ENCODE peak calls at places on chromosomes 2 and 18, in six cellular contexts. H is H1, B is K562, J is prostate gland, D is sigmoid colon, A is HepG2. G is an unnamed sample.
A peak's percentile ranks its signal among the peaks of the same experiment; 100 is the strongest.

GRCh38 chr2:207474871-207475485 is 54.8 kb upstream of the CREB1 start:
- DNase-seq in H (no peak), B (peak; percentile 53), J (peak; percentile 34), D (no peak), A (peak; percentile 47), G (no peak)

GRCh38 chr2:7427293-7428060 is 510.3 kb downstream of the RNF144A start:
- DNase-seq in H (no peak), B (peak; percentile 54), J (no peak), D (no peak), A (peak; percentile 53), G (no peak)

GRCh38 chr2:12797815-12798214 is 81.1 kb downstream of the TRIB2 start:
- DNase-seq in H (no peak), B (no peak), J (no peak), D (no peak), A (no peak), G (no peak)

GRCh38 chr2:96175951-96176350 is 30.7 kb upstream of the DUSP2 start:
- DNase-seq in H (no peak), B (no peak), J (no peak), D (no peak), A (no peak), G (no peak)

GRCh38 chr2:31125918-31126695 is 12.1 kb downstream of the GALNT14 start:
- DNase-seq in H (no peak), B (no peak), J (no peak), D (no peak), A (no peak), G (no peak)

GRCh38 chr2:20656561-20656960 is 5.7 kb upstream of the HS1BP3 start:
- DNase-seq in H (no peak), B (no peak), J (no peak), D (no peak), A (no peak), G (no peak)

GRCh38 chr2:217330647-217331046 is 470.8 kb upstream of the TNP1 start:
- DNase-seq in H (no peak), B (no peak), J (no peak), D (no peak), A (no peak), G (no peak)

GRCh38 chr2:127153691-127154158 is 46.8 kb upstream of the BIN1 start:
- DNase-seq in H (no peak), B (no peak), J (no peak), D (peak; percentile 70), A (no peak), G (no peak)

GRCh38 chr2:64905338-64906024 is 83.7 kb upstream of the SLC1A4 start:
- DNase-seq in H (no peak), B (no peak), J (peak; percentile 14), D (no peak), A (no peak), G (peak; percentile 51)

GRCh38 chr2:63048367-63049171 is 2.1 kb upstream of the OTX1 start:
- DNase-seq in H (peak; percentile 81), B (no peak), J (no peak), D (no peak), A (no peak), G (no peak)

GRCh38 chr2:120218181-120218580 is 5.0 kb downstream of the TMEM185B start:
- DNase-seq in H (no peak), B (no peak), J (no peak), D (no peak), A (no peak), G (peak; percentile 24)
- H3K9me3 ChIP-seq in H (peaks cover 7% of the 10 kb centered on the region), B (peaks cover 2% of the 10 kb centered on the region), J (no peaks in the 10 kb centered on the region), D (no peaks in the 10 kb centered on the region), A (no peaks in the 10 kb centered on the region), G (no peaks in the 10 kb centered on the region)

GRCh38 chr18:48541747-48542108 is 2.9 kb downstream of the CTIF start:
- DNase-seq in H (no peak), B (no peak), J (no peak), D (no peak), A (no peak), G (no peak)

GRCh38 chr18:48541026-48541746 is 2.4 kb downstream of the CTIF start:
- DNase-seq in H (peak; percentile 73), B (peak; percentile 73), J (peak; percentile 66), D (peak; percentile 89), A (no peak), G (peak; percentile 74)

GRCh38 chr18:48543228-48543627 is 4.4 kb downstream of the CTIF start:
- DNase-seq in H (peak; percentile 59), B (peak; percentile 78), J (no peak), D (no peak), A (peak; percentile 65), G (no peak)

GRCh38 chr18:48544116-48544515 is 5.3 kb downstream of the CTIF start:
- DNase-seq in H (no peak), B (no peak), J (no peak), D (no peak), A (no peak), G (no peak)

DNA sequence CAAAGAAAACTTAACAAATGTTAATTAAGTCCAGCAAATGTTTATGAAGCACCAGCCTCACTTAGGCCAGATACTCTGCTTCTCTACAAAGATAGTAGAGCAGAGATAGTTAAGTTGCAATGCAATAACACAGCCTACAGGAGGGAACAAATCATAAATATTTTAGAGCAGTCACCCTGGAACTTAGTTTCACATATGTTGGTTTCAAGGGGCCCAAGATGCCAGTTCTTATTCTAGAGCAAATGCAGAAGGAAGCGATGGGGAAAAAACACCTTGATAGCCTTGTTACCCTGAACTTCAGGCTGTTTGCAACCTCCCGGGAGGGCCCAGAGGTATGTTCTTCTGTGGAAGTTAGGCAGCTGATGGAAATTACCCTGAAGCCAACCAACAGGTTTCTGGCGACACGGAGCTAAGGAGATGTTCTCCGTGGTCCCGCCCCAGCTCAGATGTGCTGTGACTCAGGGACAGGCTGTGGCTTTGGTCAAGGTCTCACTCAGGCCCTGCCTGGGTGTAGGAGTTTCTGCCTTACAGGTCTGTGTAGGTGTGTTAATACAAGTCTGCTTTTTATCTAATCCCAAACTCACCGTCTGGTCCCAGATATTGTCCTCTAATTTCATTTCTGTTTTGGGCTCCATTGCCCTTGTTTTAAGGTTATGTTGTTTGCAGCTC is 3.8 kb downstream of the CTIF start:
- DNase-seq in H (peak; percentile 53), B (peak; percentile 69), J (no peak), D (no peak), A (no peak), G (no peak)
- TF ChIP-seq POLR2A in H (no peak), B (no peak), J (no peak), D (no peak), A (no peak), G (no peak)

GRCh38 chr18:58209326-58209725 is 165.3 kb downstream of the NEDD4L start:
- DNase-seq in H (no peak), B (no peak), J (no peak), D (no peak), A (no peak), G (no peak)

GRCh38 chr18:58207520-58208152 is 163.6 kb downstream of the NEDD4L start:
- DNase-seq in H (no peak), B (no peak), J (no peak), D (no peak), A (no peak), G (no peak)

GRCh38 chr18:58211510-58211909 is 167.5 kb downstream of the NEDD4L start:
- DNase-seq in H (no peak), B (no peak), J (peak; percentile 64), D (no peak), A (no peak), G (no peak)

GRCh38 chr18:58205780-58206160 is 161.7 kb downstream of the NEDD4L start:
- DNase-seq in H (no peak), B (no peak), J (no peak), D (no peak), A (no peak), G (no peak)

DNA sequence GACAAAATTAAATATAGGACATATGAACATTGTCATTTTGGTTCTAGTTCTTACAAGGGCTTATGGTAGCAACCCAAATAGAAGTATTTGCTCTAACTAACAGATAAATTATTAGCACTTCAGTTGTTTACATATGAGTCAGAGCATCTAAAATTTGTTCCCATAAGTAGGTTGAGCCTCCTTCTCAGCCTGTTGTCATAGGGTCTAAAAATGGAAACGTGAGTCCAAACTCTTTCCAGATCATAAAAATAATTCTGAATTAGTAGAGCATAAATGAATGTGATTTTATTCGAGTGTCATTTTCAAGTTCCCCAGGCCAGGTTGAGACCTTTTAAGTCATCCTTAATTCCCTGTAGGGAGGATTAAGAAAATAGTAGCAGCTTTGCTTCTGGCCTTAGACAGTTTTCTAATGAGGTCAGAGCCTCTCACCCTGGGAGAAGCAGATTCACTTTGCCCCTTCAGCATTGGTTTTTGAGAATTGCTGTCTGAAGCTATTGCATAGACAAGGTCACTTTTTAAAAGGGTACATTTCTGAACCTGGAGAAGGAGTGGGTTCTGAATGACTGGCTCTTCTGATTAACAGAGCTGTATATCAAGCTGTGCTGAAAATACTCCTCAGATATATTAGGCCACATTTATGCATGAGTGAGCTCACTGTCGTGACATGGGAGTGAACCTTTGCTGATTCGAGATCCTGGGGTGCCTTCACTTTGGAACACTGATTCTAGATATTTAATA is 164.3 kb downstream of the NEDD4L start:
- DNase-seq in H (no peak), B (no peak), J (no peak), D (no peak), A (no peak), G (no peak)
- TF ChIP-seq POLR2AphosphoS5 in H (no peak), B (no peak), J (no peak), D (no peak), A (no peak), G (peak; percentile 64)

DNA sequence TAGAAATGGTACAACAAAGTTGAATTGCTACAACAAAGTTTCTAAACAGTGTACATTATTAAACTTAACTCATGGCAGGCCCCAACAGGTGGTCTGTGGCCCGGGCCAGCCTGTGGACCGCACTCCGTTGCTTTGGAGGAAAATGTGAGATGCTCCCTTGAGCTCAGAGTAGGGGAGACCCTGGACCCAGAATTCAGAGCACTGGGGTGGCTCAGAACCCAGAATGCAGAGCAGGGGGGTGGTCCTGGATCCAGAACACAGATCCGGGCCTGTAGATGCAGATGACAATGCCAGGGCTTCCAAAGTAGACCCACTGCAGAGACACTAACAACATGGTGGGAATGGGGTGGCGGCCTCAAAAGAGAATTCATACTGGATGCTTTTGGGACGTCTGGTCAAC is 311.0 kb downstream of the NDUFA10 start:
- DNase-seq in H (no peak), B (no peak), J (no peak), D (peak; percentile 37), A (no peak), G (peak; percentile 17)
- H3K9me3 ChIP-seq in H (peaks cover 23% of the 10 kb centered on the region), B (no peaks in the 10 kb centered on the region), J (no peaks in the 10 kb centered on the region), D (no peaks in the 10 kb centered on the region), A (peaks cover 15% of the 10 kb centered on the region), G (peaks cover 41% of the 10 kb centered on the region)

DNA sequence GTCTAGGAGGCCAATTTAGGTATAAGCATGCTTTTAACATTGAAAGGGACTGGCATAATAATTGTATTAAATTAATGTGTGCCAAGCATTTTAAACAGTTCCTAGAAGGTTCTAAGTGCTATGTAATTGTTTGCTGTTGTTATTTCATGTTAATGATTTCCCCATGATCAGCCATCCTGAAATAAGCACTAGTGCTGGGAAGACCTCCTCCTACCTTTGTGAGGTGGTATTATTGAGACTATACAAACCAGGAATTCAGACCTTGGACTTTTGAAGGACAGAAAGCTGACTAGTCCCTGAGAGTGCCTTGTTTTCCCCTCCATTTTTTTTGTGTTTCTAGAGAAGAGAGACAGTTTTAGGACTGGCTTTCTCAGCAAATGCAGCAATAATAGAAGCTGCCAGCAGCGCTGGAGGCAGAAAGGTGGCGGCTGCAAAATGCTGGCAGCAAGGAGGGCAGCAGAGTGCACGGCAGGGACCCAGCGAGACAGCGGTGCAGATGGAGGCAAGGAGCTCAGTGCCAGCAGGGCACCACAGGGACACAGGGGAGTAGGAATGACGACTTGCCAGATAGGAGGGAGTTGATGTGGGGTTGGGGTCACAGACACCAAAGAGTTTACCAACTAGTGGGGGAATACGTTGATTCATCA is 25.3 kb downstream of the NABP1 start:
- DNase-seq in H (no peak), B (no peak), J (no peak), D (no peak), A (peak; percentile 54), G (no peak)
- TF ChIP-seq POLR2A in H (no peak), B (no peak), J (no peak), D (no peak), A (no peak), G (no peak)

GRCh38 chr2:195683174-195683573 is 26.1 kb downstream of the SLC39A10 start:
- DNase-seq in H (no peak), B (no peak), J (no peak), D (no peak), A (no peak), G (no peak)
- TF ChIP-seq POLR2AphosphoS5 in H (no peak), B (no peak), J (no peak), D (no peak), A (no peak), G (no peak)

G was measured in stomach.